ENCODE peak calls at places on chromosome X, in four cellular contexts. W is suprapubic skin, M is AG04449, Y is pancreas. I is an unnamed sample.

GRCh38 chrX:121195719-121196118 is 148.3 kb downstream of the GLUD2 start:
- DNase-seq in M (no peak), W (no peak), Y (no peak), I (no peak)

GRCh38 chrX:30786374-30786773 is 102.7 kb downstream of the TAB3 start:
- DNase-seq in W (no peak), Y (no peak), M (no peak), I (no peak)

GRCh38 chrX:20140410-20140809 is 1.2 kb downstream of the EIF1AX start:
- DNase-seq in M (no peak), W (no peak), Y (no peak), I (no peak)

GRCh38 chrX:68504237-68504636 is 5.4 kb downstream of the YIPF6 start:
- DNase-seq in M (no peak), Y (no peak), W (no peak), I (peak)

GRCh38 chrX:128106630-128107029 is 54.4 kb upstream of the ACTRT1 start:
- DNase-seq in M (no peak), W (no peak), Y (no peak), I (no peak)

GRCh38 chrX:101485212-101486064 is at the start of gene ARMCX4:
- DNase-seq in M (no peak), Y (peak), W (peak), I (no peak)

GRCh38 chrX:136541294-136541693 is 9.3 kb downstream of the VGLL1 start:
- DNase-seq in W (no peak), M (no peak), Y (no peak), I (no peak)

GRCh38 chrX:16089086-16089485 is 34.3 kb upstream of the GRPR start:
- DNase-seq in W (no peak), Y (no peak), M (no peak), I (no peak)

GRCh38 chrX:51866156-51866555 is 27.3 kb upstream of the MAGED1 start:
- DNase-seq in W (no peak), Y (no peak), M (no peak), I (no peak)

GRCh38 chrX:129632443-129632842 is 22.3 kb downstream of the APLN start:
- DNase-seq in Y (no peak), W (no peak), M (no peak), I (no peak)

GRCh38 chrX:13747836-13748235 is 13.3 kb downstream of the OFD1 start:
- DNase-seq in W (no peak), Y (no peak), M (no peak), I (peak)

GRCh38 chrX:74779175-74779574 is 146.1 kb downstream of the NEXMIF start:
- DNase-seq in Y (no peak), W (no peak), M (no peak), I (no peak)

GRCh38 chrX:45142185-45142584 is 58.5 kb downstream of the DIPK2B start:
- DNase-seq in W (no peak), Y (no peak), M (no peak), I (no peak)

GRCh38 chrX:134000260-134001245 is 15.2 kb upstream of the GPC3 start:
- DNase-seq in W (no peak), Y (no peak), M (no peak), I (no peak)

GRCh38 chrX:32155044-32155638 is 1056.2 kb downstream of the DMD start:
- DNase-seq in Y (no peak), W (no peak), M (no peak), I (no peak)

GRCh38 chrX:69189972-69190371 is 24.7 kb upstream of the PJA1 start:
- DNase-seq in Y (no peak), M (no peak), W (no peak), I (no peak)

GRCh38 chrX:113950081-113950678 is 633.7 kb upstream of the HTR2C start:
- DNase-seq in Y (no peak), M (no peak), W (no peak), I (no peak)

GRCh38 chrX:132631579-132632232 is 142.9 kb upstream of the MBNL3 start:
- DNase-seq in M (no peak), W (no peak), Y (no peak), I (no peak)
- TF ChIP-seq CTCF in M (peak), W (peak), Y (peak), I (peak)

GRCh38 chrX:152928761-152929400 is 31.0 kb downstream of the ZNF185 start:
- DNase-seq in W (no peak), Y (no peak), M (no peak), I (no peak)

GRCh38 chrX:152925835-152926234 is 28.0 kb downstream of the ZNF185 start:
- DNase-seq in M (no peak), Y (peak), W (no peak), I (no peak)

GRCh38 chrX:152927858-152928760 is 30.2 kb downstream of the ZNF185 start:
- DNase-seq in M (no peak), Y (peak), W (no peak), I (no peak)

GRCh38 chrX:152926923-152927322 is 29.1 kb downstream of the ZNF185 start:
- DNase-seq in Y (peak), W (no peak), M (no peak), I (no peak)

GRCh38 chrX:152926279-152926678 is 28.4 kb downstream of the ZNF185 start:
- DNase-seq in Y (no peak), M (peak), W (no peak), I (peak)
- TF ChIP-seq CTCF in Y (no peak), M (peak), W (no peak), I (peak)

DNA sequence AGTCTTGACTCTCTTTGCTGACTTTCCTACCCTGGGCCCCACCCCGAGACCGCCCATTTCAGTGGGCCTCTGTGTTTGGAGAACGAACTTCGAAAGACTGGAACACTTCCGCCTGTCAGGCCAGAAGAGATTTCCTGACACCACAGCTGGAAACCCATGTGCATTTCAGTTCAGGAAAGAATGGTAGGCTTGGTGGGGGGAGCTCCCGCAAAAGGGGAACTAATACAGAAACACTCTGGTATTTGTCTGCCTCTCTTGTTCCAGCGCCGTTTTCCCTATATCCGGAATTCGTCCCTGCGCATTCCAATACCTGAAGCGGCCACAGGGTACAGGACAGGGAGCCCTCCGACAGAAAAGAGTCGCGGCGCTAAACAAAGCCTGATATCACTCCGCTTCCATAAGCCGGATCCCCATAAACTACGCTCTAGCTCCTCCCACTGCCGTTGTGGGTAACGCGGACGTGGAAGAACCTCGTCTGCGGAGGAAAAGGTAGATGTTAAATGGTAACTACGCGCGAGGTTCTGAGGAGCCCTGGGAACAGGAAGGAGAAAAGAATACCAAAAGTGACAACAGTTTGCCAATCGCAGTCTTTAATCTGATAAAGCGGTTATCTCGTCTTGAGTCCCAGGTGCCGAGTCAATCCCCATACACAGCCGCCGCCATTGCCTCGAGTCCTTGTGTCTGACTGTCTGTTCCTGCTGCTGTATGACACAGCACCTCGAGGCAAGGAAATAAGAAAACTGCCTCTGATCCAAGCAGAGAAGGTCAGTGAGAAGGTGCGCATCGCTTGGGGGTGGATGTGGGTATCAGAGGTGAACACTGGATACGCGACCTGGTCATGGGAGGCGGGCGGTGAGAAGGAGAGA is at the start of gene ARMCX5:
- DNase-seq in M (no peak), Y (peak), W (peak), I (peak)
- TF ChIP-seq CTCF in M (no peak), Y (no peak), W (no peak), I (no peak)

GRCh38 chrX:124217289-124218251 is 114.9 kb upstream of the TEX13D start:
- DNase-seq in M (no peak), Y (no peak), W (no peak), I (no peak)

GRCh38 chrX:124229374-124229773 is 103.1 kb upstream of the TEX13D start:
- DNase-seq in M (no peak), W (no peak), Y (no peak), I (no peak)

GRCh38 chrX:124226129-124226528 is 106.3 kb upstream of the TEX13D start:
- DNase-seq in M (no peak), W (no peak), Y (no peak), I (no peak)

GRCh38 chrX:124228849-124229248 is 103.6 kb upstream of the TEX13D start:
- DNase-seq in M (no peak), Y (no peak), W (no peak), I (no peak)

DNA sequence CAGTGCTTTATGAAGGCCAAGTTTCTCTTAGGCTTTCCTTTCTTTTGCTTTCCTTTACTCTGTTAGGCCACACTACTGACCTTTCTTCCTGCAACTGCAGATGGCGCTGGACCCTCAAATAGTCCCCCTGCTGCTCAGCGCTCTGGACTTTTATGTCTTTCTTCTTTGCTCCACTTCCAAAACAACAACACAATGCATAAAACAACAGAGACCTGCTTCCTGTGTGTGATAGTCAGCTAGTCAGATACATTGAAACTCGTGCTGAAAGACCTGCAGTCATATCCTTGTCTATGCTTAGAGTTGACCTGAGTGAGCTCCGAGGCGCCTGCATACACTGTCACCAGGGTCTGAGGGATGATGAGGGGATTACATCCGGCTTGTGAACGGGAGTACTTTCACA is 108.9 kb upstream of the TEX13D start:
- DNase-seq in Y (no peak), M (no peak), W (no peak), I (no peak)
- TF ChIP-seq CTCF in Y (no peak), M (no peak), W (no peak), I (no peak)

DNA sequence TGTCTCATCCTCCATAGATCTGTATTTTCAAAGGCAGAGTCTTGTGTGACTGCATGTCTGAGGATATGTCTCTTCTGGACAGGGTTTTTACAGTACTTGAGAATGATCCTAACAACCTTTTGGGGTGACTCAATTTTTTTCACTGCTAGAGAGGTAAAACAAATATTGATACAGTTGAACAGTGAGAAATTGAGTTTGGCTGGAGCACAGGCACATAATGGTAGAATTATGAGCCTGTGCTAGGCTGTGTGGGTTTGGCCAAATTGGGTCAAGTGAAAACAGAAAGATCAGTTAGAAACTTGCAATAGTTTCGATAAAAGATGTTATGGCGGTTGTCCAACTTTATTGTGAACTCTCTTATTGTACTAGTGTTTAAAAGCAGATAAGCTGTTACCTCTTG is 23.3 kb upstream of the EOLA2 start:
- DNase-seq in Y (no peak), M (no peak), W (no peak), I (no peak)
- TF ChIP-seq CTCF in Y (no peak), M (no peak), W (no peak), I (no peak)

GRCh38 chrX:70979136-70979762 is 48.4 kb upstream of the SLC7A3 start:
- DNase-seq in M (peak), W (no peak), Y (no peak), I (peak)
- TF ChIP-seq CTCF in M (peak), W (no peak), Y (no peak), I (peak)

DNA sequence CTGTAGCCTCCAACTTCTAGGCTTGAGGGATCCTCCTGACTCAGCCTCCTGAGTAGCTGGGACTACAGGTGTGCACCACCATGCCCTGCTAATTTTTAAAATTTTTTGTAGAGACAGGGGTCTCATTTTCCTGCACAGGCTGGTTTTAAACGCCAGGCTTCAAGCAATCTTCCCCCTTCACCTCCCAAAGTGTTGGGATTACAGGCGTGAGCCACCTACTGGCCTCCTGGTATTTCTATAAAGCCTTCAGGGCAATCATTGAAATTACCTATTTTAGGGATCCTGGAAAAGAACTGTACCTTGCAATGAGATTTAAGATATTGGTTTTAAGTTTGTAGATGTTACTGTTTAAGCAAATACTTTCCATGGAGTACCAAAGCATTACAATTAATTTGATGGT is 13.5 kb upstream of the PLS3 start:
- DNase-seq in W (no peak), M (no peak), Y (no peak), I (no peak)
- TF ChIP-seq CTCF in W (no peak), M (no peak), Y (no peak), I (peak)

DNA sequence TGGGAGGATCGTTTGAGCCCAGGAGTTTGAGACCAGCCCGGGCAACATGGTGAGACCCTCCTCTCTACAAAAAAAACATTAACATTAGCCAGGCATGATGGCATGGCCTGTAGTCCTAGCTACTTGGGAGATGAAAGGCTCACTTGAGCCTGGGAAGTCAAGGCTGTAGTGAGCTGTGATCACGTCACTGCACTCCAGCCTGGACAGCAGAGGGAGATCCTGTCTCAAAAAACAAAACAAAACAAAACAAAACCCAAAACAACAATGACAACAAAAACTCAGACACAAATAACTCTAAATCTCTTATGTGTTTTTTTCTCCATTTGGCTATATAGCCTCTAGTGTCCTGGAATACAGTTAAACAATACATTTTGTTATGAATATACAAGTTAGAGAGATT is 127.3 kb upstream of the STK26 start:
- DNase-seq in W (no peak), M (no peak), Y (no peak), I (no peak)
- TF ChIP-seq CTCF in W (no peak), M (no peak), Y (no peak), I (no peak)

DNA sequence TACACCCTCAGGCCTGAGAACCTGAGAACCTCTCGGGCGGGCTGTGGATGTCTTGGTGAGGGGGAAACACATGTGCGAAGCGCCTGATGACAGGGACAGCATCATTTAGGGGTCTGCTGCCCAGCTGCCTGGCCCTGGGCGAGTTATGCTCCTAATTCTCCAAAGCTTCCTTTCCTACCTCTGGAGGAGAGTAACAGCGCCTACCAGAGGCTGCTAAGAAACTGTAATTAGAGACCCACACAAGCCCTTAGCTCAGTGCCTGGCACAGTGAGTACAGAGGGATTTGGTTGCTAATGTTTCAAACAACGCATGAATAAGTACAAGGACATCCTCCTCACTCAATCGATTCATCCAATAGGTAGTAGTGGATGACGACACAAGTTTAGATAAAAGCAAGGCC is 40.4 kb downstream of the BCOR start:
- DNase-seq in W (no peak), M (no peak), Y (no peak), I (no peak)
- TF ChIP-seq CTCF in W (no peak), M (no peak), Y (no peak), I (no peak)

I was measured in kidney epithelial cell.